ENCODE peak calls at places on chromosomes 11 and 22, in eight cellular contexts. E, O, I, Z, A, L, B and P are unnamed samples.

GRCh38 chr11:75063732-75064314 is 32.9 kb downstream of the OR2AT4 start:
- DNase-seq in E (no peak), O (no peak), I (no peak), Z (no peak), A (no peak), L (no peak), B (no peak), P (no peak)

GRCh38 chr22:46096051-46096450 is 54.3 kb upstream of the PPARA start:
- DNase-seq in E (no peak), O (peak; percentile 68), I (no peak), Z (no peak), A (no peak), L (no peak), B (no peak), P (no peak)

GRCh38 chr22:48906177-48906835 is 921.4 kb downstream of the BRD1 start:
- DNase-seq in E (peak; percentile 42), O (no peak), I (no peak), Z (no peak), A (no peak), L (no peak), B (no peak), P (no peak)

GRCh38 chr11:122248939-122249338 is 132.9 kb upstream of the BLID start:
- DNase-seq in E (no peak), O (no peak), I (no peak), Z (no peak), A (no peak), L (no peak), B (no peak), P (no peak)

GRCh38 chr22:47625531-47626427 is 863.3 kb downstream of the TBC1D22A start:
- DNase-seq in E (peak; percentile 60), O (no peak), I (no peak), Z (no peak), A (no peak), L (no peak), B (no peak), P (no peak)

GRCh38 chr11:41379084-41379483 is 80.4 kb downstream of the LRRC4C start:
- DNase-seq in E (no peak), O (no peak), I (no peak), Z (no peak), A (no peak), L (no peak), B (no peak), P (no peak)

GRCh38 chr11:5666396-5666780 is 18.5 kb downstream of the TRIM5 start:
- DNase-seq in E (no peak), O (no peak), I (no peak), Z (no peak), A (no peak), L (no peak), B (no peak), P (no peak)

GRCh38 chr22:44599084-44599483 is 101.1 kb upstream of the RTL6 start:
- DNase-seq in E (no peak), O (peak; percentile 29), I (no peak), Z (no peak), A (no peak), L (no peak), B (no peak), P (no peak)

GRCh38 chr11:128942272-128942612 is 429 bp downstream of the TP53AIP1 start:
- DNase-seq in E (no peak), O (no peak), I (no peak), Z (no peak), A (no peak), L (no peak), B (no peak), P (no peak)

GRCh38 chr11:106668147-106668546 is 350.1 kb downstream of the GUCY1A2 start:
- DNase-seq in E (no peak), O (no peak), I (no peak), Z (no peak), A (no peak), L (no peak), B (no peak), P (no peak)

GRCh38 chr11:130872102-130872501 is 44.2 kb downstream of the SNX19 start:
- DNase-seq in E (no peak), O (no peak), I (no peak), Z (no peak), A (no peak), L (no peak), B (peak; percentile 15), P (no peak)

GRCh38 chr11:30314625-30315024 is 8.3 kb upstream of the ARL14EP start:
- DNase-seq in E (no peak), O (no peak), I (no peak), Z (no peak), A (no peak), L (no peak), B (no peak), P (no peak)

GRCh38 chr11:45085657-45086501 is 60.6 kb upstream of the PRDM11 start:
- DNase-seq in E (no peak), O (no peak), I (no peak), Z (no peak), A (no peak), L (no peak), B (no peak), P (no peak)

GRCh38 chr11:45087761-45088160 is 58.7 kb upstream of the PRDM11 start:
- DNase-seq in E (no peak), O (no peak), I (no peak), Z (no peak), A (no peak), L (no peak), B (no peak), P (no peak)

GRCh38 chr11:45086526-45086925 is 59.9 kb upstream of the PRDM11 start:
- DNase-seq in E (no peak), O (no peak), I (no peak), Z (no peak), A (no peak), L (no peak), B (no peak), P (no peak)

GRCh38 chr11:45089251-45089650 is 57.2 kb upstream of the PRDM11 start:
- DNase-seq in E (no peak), O (no peak), I (peak; percentile 81), Z (peak; percentile 82), A (no peak), L (peak; percentile 69), B (peak; percentile 82), P (peak; percentile 29)

GRCh38 chr11:45087301-45087700 is 59.1 kb upstream of the PRDM11 start:
- DNase-seq in E (no peak), O (no peak), I (no peak), Z (no peak), A (no peak), L (no peak), B (peak; percentile 50), P (no peak)
- H3K4me1 ChIP-seq in E (peaks cover 49% of the 10 kb centered on the region), O (no peaks in the 10 kb centered on the region), I (no peaks in the 10 kb centered on the region), Z (peaks cover 21% of the 10 kb centered on the region), A (peaks cover 81% of the 10 kb centered on the region), L (peaks cover 27% of the 10 kb centered on the region), B (peaks cover 27% of the 10 kb centered on the region), P (peaks cover 7% of the 10 kb centered on the region)

DNA sequence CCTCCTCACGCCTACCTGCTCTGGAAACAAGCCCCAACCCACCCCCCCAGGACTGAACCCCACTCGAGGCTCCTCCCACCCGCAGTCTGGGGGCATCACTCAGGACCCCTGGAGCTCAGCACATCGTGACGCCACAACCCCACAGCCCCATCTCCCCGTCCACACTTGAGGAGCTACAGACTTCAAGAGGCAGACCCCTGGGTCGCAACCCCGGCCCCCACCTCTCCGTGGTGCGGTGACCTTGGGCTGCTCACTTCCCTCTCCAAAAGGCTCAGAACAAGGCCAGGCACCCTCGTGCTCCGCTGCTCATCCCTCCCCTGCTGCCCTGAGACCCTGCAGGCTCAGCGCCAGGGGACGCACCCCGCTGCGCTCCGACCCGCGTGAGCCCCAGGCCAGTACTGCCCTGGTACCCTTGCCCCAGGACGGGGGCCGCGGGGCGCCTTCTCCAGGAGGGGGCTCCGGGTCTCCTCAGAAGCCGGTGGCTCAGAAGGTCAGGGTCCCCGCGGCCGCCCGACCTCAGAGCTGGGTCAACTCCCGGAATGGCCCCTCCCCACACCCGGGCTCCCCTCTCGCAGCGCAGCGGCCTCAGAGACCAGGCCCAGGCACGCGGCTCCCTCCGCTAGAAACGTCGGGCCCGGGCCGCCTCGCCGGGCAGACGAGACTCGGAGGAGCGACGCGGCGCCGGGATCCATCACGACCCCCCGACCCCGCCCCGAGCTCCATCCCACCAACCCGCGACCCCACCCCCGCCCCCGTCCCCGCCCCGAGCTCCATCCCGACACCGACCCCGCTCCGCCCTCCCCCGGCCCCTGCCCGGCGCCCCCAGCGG is 614 bp downstream of the GATD1 start:
- DNase-seq in E (peak; percentile 74), O (peak; percentile 88), I (peak; percentile 58), Z (peak; percentile 46), A (peak; percentile 88), L (no peak), B (peak; percentile 14), P (no peak)
- H3K4me1 ChIP-seq in E (peaks cover 23% of the 10 kb centered on the region), O (peaks cover 6% of the 10 kb centered on the region), I (no peaks in the 10 kb centered on the region), Z (peaks cover 30% of the 10 kb centered on the region), A (peaks cover 74% of the 10 kb centered on the region), L (peaks cover 12% of the 10 kb centered on the region), B (peaks cover 20% of the 10 kb centered on the region), P (peaks cover 12% of the 10 kb centered on the region)

DNA sequence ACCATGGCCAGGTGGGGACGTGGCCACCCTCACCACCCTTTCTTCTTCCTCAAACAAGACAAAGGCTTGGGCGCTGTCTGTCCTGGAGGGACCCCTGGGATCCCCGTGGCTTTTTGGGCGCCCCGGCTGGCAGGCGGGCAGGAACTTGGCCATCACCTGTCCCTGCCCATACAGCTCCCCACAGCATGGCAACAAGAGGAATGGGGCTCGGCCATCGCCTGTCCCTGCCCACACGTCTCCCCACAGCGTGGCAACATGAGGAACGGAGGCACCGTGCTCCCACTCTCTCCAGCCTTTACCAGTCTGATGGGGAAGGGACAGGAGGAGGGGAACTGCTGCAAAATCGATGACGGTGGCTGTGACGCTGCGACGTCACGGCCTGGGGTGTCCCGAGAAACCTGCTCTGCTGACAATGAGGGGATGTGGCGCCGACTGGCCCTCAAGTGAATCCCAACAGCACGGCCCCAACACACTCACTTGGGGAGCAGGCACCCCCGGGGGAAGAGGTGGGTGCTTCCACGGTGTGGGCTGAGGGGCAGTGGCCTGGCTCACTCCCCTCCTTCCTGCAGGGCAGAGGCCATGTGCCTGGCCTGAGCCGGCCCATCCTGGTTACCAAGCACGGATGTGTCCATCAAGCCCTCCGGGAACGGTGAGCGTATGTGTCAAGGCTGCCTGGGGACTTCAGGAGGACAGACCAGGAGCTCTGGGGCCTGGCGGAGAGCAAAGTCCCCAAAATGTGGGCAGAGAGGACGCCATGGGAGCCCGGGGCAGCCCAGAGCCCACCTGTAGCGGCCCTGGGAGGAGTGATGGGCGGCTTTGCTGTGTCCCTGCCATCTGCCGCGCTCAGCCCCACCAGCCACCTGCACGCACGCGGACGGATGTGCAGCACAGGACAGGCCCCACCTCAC is 30.4 kb downstream of the TOLLIP start:
- DNase-seq in E (no peak), O (peak; percentile 51), I (no peak), Z (no peak), A (peak; percentile 64), L (no peak), B (peak; percentile 5), P (no peak)
- H3K4me1 ChIP-seq in E (peaks cover 8% of the 10 kb centered on the region), O (no peaks in the 10 kb centered on the region), I (no peaks in the 10 kb centered on the region), Z (no peaks in the 10 kb centered on the region), A (peaks cover 8% of the 10 kb centered on the region), L (no peaks in the 10 kb centered on the region), B (peaks cover 7% of the 10 kb centered on the region), P (peaks cover 4% of the 10 kb centered on the region)

DNA sequence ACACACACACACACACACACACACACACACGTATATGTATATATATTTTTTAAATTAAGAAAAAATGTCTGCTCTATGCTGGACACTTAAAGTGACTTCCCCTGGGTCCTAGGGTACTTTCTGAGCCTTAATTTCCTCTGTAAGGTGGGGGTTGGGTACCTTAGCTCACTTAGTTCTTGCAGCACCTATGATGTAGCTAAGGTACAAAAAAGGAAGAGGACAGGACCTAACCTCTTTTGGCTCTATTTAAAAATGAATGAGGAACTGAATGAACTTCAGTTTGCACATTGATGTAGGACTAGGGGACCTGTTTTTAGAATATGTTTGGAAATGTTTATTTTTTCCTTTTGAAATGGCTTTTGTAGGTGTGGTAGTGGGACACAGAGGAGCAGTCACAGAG is 11.1 kb downstream of the SREBF2 start:
- DNase-seq in E (no peak), O (no peak), I (no peak), Z (no peak), A (no peak), L (no peak), B (no peak), P (no peak)
- H3K4me1 ChIP-seq in E (peaks cover 49% of the 10 kb centered on the region), O (peaks cover 46% of the 10 kb centered on the region), I (no peaks in the 10 kb centered on the region), Z (peaks cover 31% of the 10 kb centered on the region), A (peaks cover 99% of the 10 kb centered on the region), L (no peaks in the 10 kb centered on the region), B (peaks cover 32% of the 10 kb centered on the region), P (peaks cover 20% of the 10 kb centered on the region)